ENCODE peak calls at places on chromosomes 6 and 20, in nine cellular contexts. L is stimulated activated CD4-positive, alpha-beta T cell treated with anti-CD3 and anti-CD28 coated beads, Interleukin-4, amount 100 ng/mL, for 48 hours; K is activated CD4-positive, alpha-beta T cell treated with anti-CD3 and anti-CD28 coated beads, Interleukin-2, amount 10 ng/mL, durations not matched to agents 7 days and 5 days; N is RKO; F is mucosa of descending colon; G is SJSA1; W is HTR-8/SVneo; V is T-helper 9 cell; H is activated naive CD8-positive, alpha-beta T cell treated with anti-CD3 and anti-CD28 coated beads, Interleukin-2, amount 50 U/mL, for 24 hours. Z is an unnamed sample.

GRCh38 chr6:142867988-142868818 is 76.8 kb downstream of the HIVEP2 start:
- DNase-seq in L (no peak), K (no peak), N (no peak), F (no peak), G (no peak), W (no peak), V (no peak), H (no peak), Z (peak)

GRCh38 chr6:131065112-131065823 is 2.2 kb upstream of the EPB41L2 start:
- DNase-seq in L (no peak), K (no peak), N (no peak), F (peak), G (no peak), W (no peak), V (no peak), H (no peak), Z (peak)

GRCh38 chr20:20237093-20237959 is 130.6 kb upstream of the INSM1 start:
- DNase-seq in L (peak), K (peak), N (peak), F (peak), G (peak), W (peak), V (no peak), H (peak), Z (peak)

GRCh38 chr6:15592610-15593009 is 70.2 kb downstream of the DTNBP1 start:
- DNase-seq in L (no peak), K (no peak), N (no peak), F (no peak), G (no peak), W (no peak), V (no peak), H (no peak), Z (no peak)

GRCh38 chr6:152096863-152097496 is 289.5 kb downstream of the ESR1 start:
- DNase-seq in L (no peak), K (no peak), N (no peak), F (no peak), G (no peak), W (no peak), V (no peak), H (no peak), Z (no peak)

GRCh38 chr20:22921595-22922421 is 113.3 kb upstream of the SSTR4 start:
- DNase-seq in L (no peak), K (no peak), N (peak), F (no peak), G (peak), W (peak), V (no peak), H (no peak), Z (peak)

GRCh38 chr6:10541591-10541990 is 20.4 kb downstream of the GCNT2 start:
- DNase-seq in L (no peak), K (no peak), N (no peak), F (no peak), G (no peak), W (no peak), V (no peak), H (no peak), Z (no peak)

GRCh38 chr20:33994624-33994913 is 858 bp downstream of the RALY start:
- DNase-seq in L (no peak), K (no peak), N (no peak), F (no peak), G (no peak), W (no peak), V (no peak), H (no peak), Z (peak)

GRCh38 chr20:38181207-38181693 is 16.2 kb upstream of the TGM2 start:
- DNase-seq in L (no peak), K (no peak), N (no peak), F (no peak), G (no peak), W (no peak), V (no peak), H (no peak), Z (no peak)

GRCh38 chr6:117463762-117464665 is 18.5 kb upstream of the DCBLD1 start:
- DNase-seq in L (no peak), K (no peak), N (peak), F (no peak), G (peak), W (peak), V (no peak), H (no peak), Z (no peak)

GRCh38 chr6:125952764-125953501 is 3.6 kb upstream of the HINT3 start:
- DNase-seq in L (peak), K (peak), N (no peak), F (peak), G (no peak), W (peak), V (no peak), H (peak), Z (peak)

GRCh38 chr6:31214516-31214915 is 44.0 kb upstream of the POU5F1 start:
- DNase-seq in L (no peak), K (no peak), N (no peak), F (no peak), G (no peak), W (no peak), V (no peak), H (no peak), Z (no peak)

GRCh38 chr20:60254901-60255411 is 296.7 kb downstream of the CDH26 start:
- DNase-seq in L (no peak), K (no peak), N (peak), F (no peak), G (peak), W (peak), V (no peak), H (no peak), Z (no peak)

GRCh38 chr6:87393026-87393622 is 14.6 kb upstream of the CFAP206 start:
- DNase-seq in L (no peak), K (peak), N (peak), F (peak), G (peak), W (peak), V (peak), H (peak), Z (peak)

GRCh38 chr6:47700596-47700995 is 2.2 kb downstream of the ADGRF4 start:
- DNase-seq in L (no peak), K (no peak), N (no peak), F (no peak), G (no peak), W (no peak), V (no peak), H (no peak), Z (no peak)

GRCh38 chr6:132446842-132447241 is 45.6 kb upstream of the MOXD1 start:
- DNase-seq in L (no peak), K (no peak), N (no peak), F (no peak), G (no peak), W (no peak), V (no peak), H (no peak), Z (no peak)

GRCh38 chr6:112150363-112150762 is 63.0 kb downstream of the FAM229B start:
- DNase-seq in L (no peak), K (no peak), N (no peak), F (no peak), G (no peak), W (no peak), V (no peak), H (no peak), Z (peak)

GRCh38 chr6:134599079-134599478 is 281.2 kb upstream of the SGK1 start:
- DNase-seq in L (no peak), K (no peak), N (no peak), F (no peak), G (no peak), W (no peak), V (no peak), H (no peak), Z (no peak)

GRCh38 chr6:169669147-169669546 is 32.7 kb downstream of the WDR27 start:
- DNase-seq in L (no peak), K (no peak), N (no peak), F (no peak), G (no peak), W (no peak), V (no peak), H (no peak), Z (no peak)

GRCh38 chr6:42142118-42142835 is at the start of gene C6orf132:
- DNase-seq in L (no peak), K (no peak), N (peak), F (peak), G (no peak), W (peak), V (no peak), H (no peak), Z (no peak)

GRCh38 chr6:53530346-53530745 is 14.6 kb downstream of the GCLC start:
- DNase-seq in L (no peak), K (no peak), N (no peak), F (no peak), G (no peak), W (peak), V (no peak), H (no peak), Z (no peak)